ENCODE peak calls at places on chromosome 12, in seven cellular contexts. E is caudate nucleus; R is stimulated activated CD4-positive, alpha-beta T cell treated with anti-CD3 and anti-CD28 coated beads, Interleukin-2, amount 100 ng/mL, for 48 hours; Z is amniotic epithelial cell; D is T-helper 22 cell; Q is ACHN; A is glomerular endothelial cell. N is an unnamed sample.

GRCh38 chr12:51009038-51009437 is 17.1 kb downstream of the SLC11A2 start:
- DNase-seq in Q (peak), D (peak), R (no peak), E (peak), A (no peak), Z (peak), N (peak)

GRCh38 chr12:3523728-3524127 is 32.7 kb downstream of the PRMT8 start:
- DNase-seq in R (no peak), E (no peak), Q (no peak), A (no peak), Z (no peak), D (no peak), N (no peak)

GRCh38 chr12:98422809-98423208 is 92.6 kb upstream of the TMPO start:
- DNase-seq in A (no peak), E (no peak), R (no peak), Z (no peak), D (no peak), Q (peak), N (no peak)

GRCh38 chr12:100859063-100859627 is 64.6 kb downstream of the ANO4 start:
- DNase-seq in D (no peak), Q (no peak), E (no peak), R (no peak), Z (no peak), A (no peak), N (no peak)

GRCh38 chr12:49705479-49706267 is 1.5 kb downstream of the FMNL3 start:
- DNase-seq in Z (peak), Q (peak), A (no peak), D (no peak), R (peak), E (no peak), N (peak)

GRCh38 chr12:107818984-107819383 is 44.5 kb downstream of the ASCL4 start:
- DNase-seq in Z (peak), E (no peak), R (no peak), D (no peak), A (no peak), Q (peak), N (peak)

GRCh38 chr12:73384592-73384991 is 1112.4 kb downstream of the TRHDE start:
- DNase-seq in A (no peak), D (no peak), Q (no peak), R (no peak), E (no peak), Z (no peak), N (no peak)

GRCh38 chr12:104138747-104139186 is 757 bp upstream of the NFYB start:
- DNase-seq in Z (no peak), D (no peak), Q (no peak), R (no peak), E (peak), A (no peak), N (no peak)

GRCh38 chr12:78290606-78291345 is 460.1 kb downstream of the NAV3 start:
- DNase-seq in Q (no peak), Z (peak), D (no peak), R (no peak), E (no peak), A (no peak), N (peak)

GRCh38 chr12:47364251-47364650 is 284.5 kb upstream of the AMIGO2 start:
- DNase-seq in Q (no peak), D (no peak), Z (no peak), R (no peak), A (no peak), E (no peak), N (no peak)

GRCh38 chr12:56987011-56987410 is 19.3 kb downstream of the ZBTB39 start:
- DNase-seq in D (no peak), A (no peak), Z (no peak), E (no peak), Q (no peak), R (no peak), N (no peak)

GRCh38 chr12:19030603-19031002 is 98.9 kb upstream of the PLEKHA5 start:
- DNase-seq in E (no peak), D (no peak), R (no peak), A (no peak), Z (no peak), Q (no peak), N (no peak)

GRCh38 chr12:51246254-51246853 is 7.7 kb downstream of the DAZAP2 start:
- DNase-seq in Z (peak), A (no peak), R (no peak), E (no peak), D (no peak), Q (peak), N (peak)